ENCODE peak calls at places on chromosomes 13 and 19, in four cellular contexts. P is endodermal cell, R is HL-60, J is ascending aorta. E is an unnamed sample.

GRCh38 chr13:110409581-110409992 is 102.5 kb downstream of the COL4A2 start:
- DNase-seq in P (no peak), R (no peak), J (peak), E (no peak)

GRCh38 chr13:84126671-84127171 is 244.4 kb upstream of the SLITRK1 start:
- DNase-seq in P (no peak), R (no peak), J (no peak), E (no peak)

GRCh38 chr13:110491869-110492268 is 69.7 kb downstream of the RAB20 start:
- DNase-seq in P (no peak), R (no peak), J (no peak), E (no peak)

GRCh38 chr13:109684836-109685602 is 101.4 kb downstream of the IRS2 start:
- DNase-seq in P (no peak), R (no peak), J (no peak), E (no peak)

GRCh38 chr19:18762125-18763023 is 28.7 kb downstream of the COMP start:
- DNase-seq in P (no peak), R (no peak), J (peak), E (no peak)

GRCh38 chr13:40120781-40121180 is 465.3 kb downstream of the COG6 start:
- DNase-seq in P (no peak), R (no peak), J (no peak), E (no peak)

GRCh38 chr19:39449116-39449797 is 3.9 kb downstream of the SUPT5H start:
- DNase-seq in P (no peak), R (no peak), J (no peak), E (no peak)

GRCh38 chr13:23992722-23993438 is 95.6 kb upstream of the C1QTNF9B start:
- DNase-seq in P (peak), R (no peak), J (no peak), E (peak)

GRCh38 chr19:8499048-8499833 is 3.2 kb downstream of the PRAM1 start:
- DNase-seq in P (no peak), R (no peak), J (no peak), E (no peak)

GRCh38 chr19:10104665-10105221 is 1.4 kb upstream of the PPAN start:
- DNase-seq in P (no peak), R (peak), J (no peak), E (peak)

GRCh38 chr19:42555317-42555716 is 27.0 kb upstream of the CEACAM1 start:
- DNase-seq in P (peak), R (peak), J (no peak), E (no peak)

GRCh38 chr13:109569938-109570711 is 216.3 kb downstream of the IRS2 start:
- DNase-seq in P (no peak), R (peak), J (no peak), E (no peak)

GRCh38 chr19:296476-297225 is 5.4 kb upstream of the PLPP2 start:
- DNase-seq in P (peak), R (no peak), J (no peak), E (no peak)

GRCh38 chr13:93903909-93904308 is 575.6 kb downstream of the DCT start:
- DNase-seq in P (no peak), R (no peak), J (no peak), E (no peak)

GRCh38 chr13:67238277-67238859 is 8.2 kb upstream of the PCDH9 start:
- DNase-seq in P (no peak), R (no peak), J (no peak), E (no peak)

GRCh38 chr13:51781246-51782022 is 22.5 kb downstream of the DHRS12 start:
- DNase-seq in P (peak), R (peak), J (no peak), E (no peak)

GRCh38 chr19:718251-719024 is 9.7 kb downstream of the PALM start:
- DNase-seq in P (no peak), R (no peak), J (no peak), E (no peak)

GRCh38 chr19:55703790-55704215 is 28.8 kb downstream of the EPN1 start:
- DNase-seq in P (peak), R (peak), J (no peak), E (no peak)

GRCh38 chr13:35157143-35157755 is 215.2 kb downstream of the NBEA start:
- DNase-seq in P (peak), R (peak), J (no peak), E (no peak)

GRCh38 chr19:3404324-3405260 is 38.2 kb downstream of the NFIC start:
- DNase-seq in P (peak), R (no peak), J (peak), E (no peak)

GRCh38 chr13:94154362-94154761 is 325.1 kb downstream of the DCT start:
- DNase-seq in P (peak), R (no peak), J (peak), E (no peak)

GRCh38 chr13:99314640-99315176 is 7.5 kb upstream of the GPR183 start:
- DNase-seq in P (no peak), R (no peak), J (no peak), E (no peak)

GRCh38 chr13:23377603-23378002 is 55.9 kb downstream of the SACS start:
- DNase-seq in P (no peak), R (no peak), J (peak), E (no peak)

GRCh38 chr13:65310663-65311328 is 1919.3 kb downstream of the PCDH9 start:
- DNase-seq in P (no peak), R (no peak), J (no peak), E (no peak)

GRCh38 chr19:17488593-17489391 is 18.5 kb downstream of the SLC27A1 start:
- DNase-seq in P (peak), R (peak), J (no peak), E (no peak)

GRCh38 chr19:16874250-16874977 is 14.4 kb upstream of the F2RL3 start:
- DNase-seq in P (no peak), R (no peak), J (no peak), E (no peak)

GRCh38 chr19:39320948-39321831 is 527 bp upstream of the LRFN1 start:
- DNase-seq in P (peak), R (no peak), J (no peak), E (no peak)

GRCh38 chr13:109756778-109757177 is 29.6 kb downstream of the IRS2 start:
- DNase-seq in P (no peak), R (no peak), J (no peak), E (no peak)

GRCh38 chr19:35292986-35293732 is 1.2 kb downstream of the MAG start:
- DNase-seq in P (peak), R (no peak), J (no peak), E (no peak)

GRCh38 chr13:71864094-71864980 is 2.7 kb downstream of the DACH1 start:
- DNase-seq in P (no peak), R (peak), J (no peak), E (no peak)

GRCh38 chr13:23678768-23679167 is 108.6 kb downstream of the TNFRSF19 start:
- DNase-seq in P (no peak), R (no peak), J (no peak), E (no peak)

GRCh38 chr19:31277516-31277915 is 71.7 kb downstream of the TSHZ3 start:
- DNase-seq in P (no peak), R (no peak), J (peak), E (no peak)

GRCh38 chr19:57934820-57935665 is at the start of gene ZNF418:
- DNase-seq in P (peak), R (peak), J (peak), E (no peak)

GRCh38 chr19:37928527-37929286 is 21.7 kb downstream of the SIPA1L3 start:
- DNase-seq in P (peak), R (peak), J (no peak), E (no peak)

GRCh38 chr19:925912-926594 is at the start of gene ARID3A:
- DNase-seq in P (no peak), R (peak), J (no peak), E (no peak)

DNA sequence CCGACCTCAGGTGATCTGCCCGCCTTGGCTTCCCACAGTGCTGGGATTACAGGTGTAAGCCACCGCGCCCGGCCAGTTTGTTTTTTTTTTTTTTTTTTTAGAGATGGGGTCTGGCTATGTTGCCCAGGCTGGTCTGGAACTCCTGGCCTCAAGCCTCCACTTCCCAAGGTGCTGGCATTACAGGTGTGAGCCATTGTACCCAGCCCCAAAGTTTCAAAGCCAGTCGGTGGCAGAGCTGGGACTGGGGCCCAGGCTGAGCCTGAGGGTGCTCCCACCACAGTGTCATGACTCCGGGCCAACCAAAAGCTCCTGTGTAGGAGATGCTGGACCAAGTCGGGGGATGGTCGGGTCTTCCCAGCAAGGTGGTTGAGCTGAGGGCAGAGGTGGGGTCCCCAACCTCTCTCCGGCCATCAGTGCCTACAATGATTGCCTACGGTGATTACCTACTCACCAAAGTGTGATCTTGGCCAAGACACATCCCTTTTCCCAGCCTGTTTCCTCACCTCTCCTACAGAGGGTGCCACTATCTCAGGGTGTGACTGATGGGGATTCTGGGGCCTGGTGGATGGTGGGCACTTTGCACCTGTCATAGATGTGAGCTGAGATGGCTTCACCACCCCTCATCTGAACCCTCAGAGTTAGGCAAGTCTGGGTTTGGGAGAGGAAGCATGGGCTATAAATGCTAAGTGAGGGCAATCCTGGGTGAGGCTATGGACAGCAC is 5.9 kb upstream of the SAMD1 start:
- DNase-seq in P (peak), R (no peak), J (no peak), E (no peak)
- TF ChIP-seq CTCF in P (peak), R (no peak), J (no peak), E (no peak)

DNA sequence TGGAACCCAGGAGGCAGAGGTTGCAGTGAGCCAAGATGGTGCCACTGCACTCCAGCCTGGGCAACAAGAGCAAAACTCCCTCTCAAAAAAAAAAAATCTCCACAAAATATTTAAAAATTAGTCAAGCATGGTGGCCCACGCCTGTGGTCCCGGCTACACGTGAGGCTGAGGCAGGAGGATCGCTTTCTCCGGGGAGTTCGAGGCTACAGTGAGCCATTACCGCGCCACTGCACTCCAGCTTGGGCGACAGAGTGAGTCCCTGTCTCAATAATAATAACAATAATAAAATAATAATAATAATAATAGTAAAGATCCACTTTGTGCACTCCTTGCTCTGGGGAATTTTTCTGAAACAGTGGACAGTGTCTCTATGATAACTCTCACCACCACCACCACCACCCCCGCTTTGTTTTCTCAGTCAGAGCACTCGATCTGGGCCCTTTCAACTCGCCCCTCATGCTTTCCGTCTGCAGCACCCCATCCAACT is 8.7 kb downstream of the NAPSA start:
- DNase-seq in P (no peak), R (no peak), J (no peak), E (no peak)
- H3K4me3 ChIP-seq in P (no peak), R (no peak), J (peak), E (peak)

GRCh38 chr19:15836595-15837398 is 21.3 kb upstream of the OR10H1 start:
- DNase-seq in P (peak), R (peak), J (peak), E (no peak)

GRCh38 chr19:15840833-15841232 is 25.4 kb upstream of the OR10H1 start:
- DNase-seq in P (no peak), R (no peak), J (no peak), E (no peak)

GRCh38 chr19:15843186-15843585 is 27.7 kb upstream of the OR10H1 start:
- DNase-seq in P (no peak), R (no peak), J (no peak), E (no peak)

GRCh38 chr19:15846923-15847322 is 31.5 kb upstream of the OR10H1 start:
- DNase-seq in P (no peak), R (no peak), J (no peak), E (no peak)

DNA sequence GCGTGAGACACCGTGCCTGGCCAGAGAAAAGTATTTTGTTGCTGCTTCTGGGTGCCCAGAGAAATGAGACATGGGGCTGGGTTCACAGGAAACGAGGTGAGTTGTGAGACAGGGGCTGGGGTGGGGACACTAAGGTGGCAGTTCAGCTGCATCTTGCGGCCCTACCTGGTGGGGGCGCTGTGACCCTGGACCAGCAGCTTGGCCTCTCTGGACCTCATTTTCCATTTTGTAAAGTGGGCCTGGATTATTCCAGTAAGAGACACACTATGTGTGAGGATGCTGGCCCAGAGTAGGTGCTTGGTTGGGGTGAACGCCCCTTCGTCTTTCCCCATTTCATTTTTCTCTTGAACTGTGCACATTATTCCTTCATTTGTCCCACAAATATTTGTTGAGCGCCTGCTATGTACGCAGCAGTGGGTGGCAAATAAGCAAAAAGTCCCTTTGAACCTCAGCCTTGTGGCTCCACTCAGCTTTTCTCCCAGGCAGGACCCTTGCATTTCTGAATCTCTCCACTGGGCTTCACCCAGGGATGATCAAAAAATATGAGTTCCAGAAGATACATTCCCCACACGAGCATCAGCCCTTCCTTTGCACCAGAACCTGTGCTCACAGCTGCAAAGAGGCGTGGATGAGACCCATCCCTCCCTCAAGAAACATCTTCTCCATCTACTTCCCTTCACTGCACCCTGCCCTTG is 26.6 kb upstream of the OR10H1 start:
- DNase-seq in P (no peak), R (no peak), J (no peak), E (no peak)
- TF ChIP-seq CTCF in P (no peak), R (no peak), J (no peak), E (no peak)

GRCh38 chr13:33219926-33220325 is 65.6 kb downstream of the STARD13 start:
- DNase-seq in P (no peak), R (no peak), J (no peak), E (no peak)

GRCh38 chr13:33217256-33217655 is 68.3 kb downstream of the STARD13 start:
- DNase-seq in P (no peak), R (no peak), J (no peak), E (no peak)

GRCh38 chr13:33218426-33218825 is 67.1 kb downstream of the STARD13 start:
- DNase-seq in P (no peak), R (no peak), J (no peak), E (no peak)

GRCh38 chr13:33213797-33214196 is 71.8 kb downstream of the STARD13 start:
- DNase-seq in P (peak), R (no peak), J (no peak), E (no peak)

DNA sequence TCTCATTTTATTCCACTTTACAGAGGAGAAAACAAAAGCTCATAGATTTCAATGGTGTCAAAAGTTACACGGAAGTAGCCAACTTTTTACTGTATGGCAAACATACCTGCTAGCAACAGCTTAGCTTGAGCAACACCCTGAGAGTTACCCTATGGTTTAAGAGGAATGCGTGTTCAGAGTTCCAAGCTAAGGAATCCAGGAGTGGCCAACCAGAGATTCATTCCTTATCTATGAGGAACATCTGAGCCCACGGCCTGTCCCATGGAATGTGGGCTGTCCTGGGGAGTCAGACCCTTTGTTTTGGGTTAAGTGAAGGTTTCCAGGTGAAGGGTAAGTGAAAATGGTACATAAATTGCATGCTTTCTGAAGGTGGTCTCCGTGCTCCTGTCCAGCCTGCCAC is 67.5 kb downstream of the STARD13 start:
- DNase-seq in P (peak), R (no peak), J (no peak), E (no peak)
- H3K4me3 ChIP-seq in P (no peak), R (no peak), J (no peak), E (no peak)

GRCh38 chr19:53655042-53655665 is 23.4 kb downstream of the DPRX start:
- DNase-seq in P (no peak), R (no peak), J (no peak), E (no peak)
- TF ChIP-seq CTCF in P (no peak), R (no peak), J (no peak), E (no peak)

DNA sequence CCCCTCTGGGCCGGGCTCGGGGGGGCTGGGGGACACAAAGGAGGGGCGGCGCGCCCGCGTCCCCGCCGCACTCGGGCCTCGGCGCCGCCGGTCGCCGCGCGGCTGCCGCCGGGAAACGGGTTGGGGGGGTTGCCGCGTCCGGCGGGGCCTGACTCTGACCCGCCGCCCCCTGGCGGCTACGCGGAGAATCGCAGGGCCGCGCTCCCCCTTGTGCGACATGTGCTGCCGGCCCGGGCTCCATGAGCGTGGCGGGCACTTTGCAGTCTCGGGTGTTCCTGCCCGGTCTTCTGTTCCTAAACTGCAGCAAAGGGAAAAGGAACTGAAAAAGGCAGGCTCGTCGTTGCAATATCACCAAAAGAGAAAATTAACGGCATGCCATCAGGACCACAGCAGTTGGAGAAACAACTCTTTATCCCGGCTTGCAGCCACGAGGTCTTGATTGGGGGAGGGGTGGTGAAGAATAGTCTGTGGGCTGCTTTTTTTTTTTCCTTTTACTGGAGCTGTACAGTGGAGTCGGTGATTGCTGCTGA is 1.5 kb downstream of the MIR17HG start:
- DNase-seq in P (peak), R (peak), J (peak), E (no peak)
- H3K4me3 ChIP-seq in P (peak), R (peak), J (peak), E (peak)

DNA sequence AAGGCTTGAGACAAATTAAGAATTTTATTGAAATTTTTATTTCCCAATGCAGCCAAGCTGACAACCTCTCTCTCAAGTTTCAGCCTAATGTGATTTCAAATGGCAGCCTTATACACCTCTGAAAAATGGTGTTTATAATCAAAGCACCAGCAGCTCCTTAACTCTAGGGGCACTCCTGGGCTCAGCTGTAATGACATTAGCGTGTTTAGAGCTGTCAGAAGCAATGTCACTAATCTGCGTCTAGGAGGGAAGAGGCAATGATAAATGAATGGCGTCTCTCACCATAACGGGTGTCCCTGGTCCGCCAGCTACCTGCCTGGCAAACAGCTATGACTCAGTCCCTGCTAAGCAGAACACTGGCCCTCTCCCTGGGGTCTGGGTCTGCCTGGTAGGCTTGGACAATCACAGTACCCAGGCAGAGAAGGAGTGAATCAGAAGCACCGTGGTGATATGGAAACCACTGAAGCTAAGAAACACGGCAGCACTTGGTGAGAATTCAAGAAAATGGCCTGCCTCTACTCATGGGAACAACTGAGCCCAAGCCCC is 131.8 kb upstream of the VSTM2B start:
- DNase-seq in P (no peak), R (no peak), J (no peak), E (no peak)
- TF ChIP-seq CTCF in P (peak), R (no peak), J (no peak), E (no peak)

E was measured in vagina.